ENCODE peak calls at places on chromosomes 11 and 22, in eight cellular contexts. B is ovary, O is neural crest cell, F is stromal cell of bone marrow, V is left ventricle myocardium inferior, R is smooth muscle cell of the brain vasculature, Z is EL, A is DND-41. N is an unnamed sample.

GRCh38 chr11:35036642-35037041 is 102.3 kb upstream of the CD44 start:
- DNase-seq in O (no peak), A (no peak), V (no peak), F (no peak), B (no peak), R (no peak), Z (no peak), N (no peak)

GRCh38 chr11:29268733-29269132 is 748.1 kb downstream of the KCNA4 start:
- DNase-seq in Z (no peak), B (no peak), F (no peak), R (no peak), A (no peak), O (no peak), V (no peak), N (peak)

GRCh38 chr22:35037089-35037488 is 28.9 kb upstream of the ISX start:
- DNase-seq in Z (no peak), A (peak), F (no peak), R (no peak), V (no peak), O (peak), B (no peak), N (peak)

GRCh38 chr22:48494256-48494967 is 1333.3 kb downstream of the BRD1 start:
- DNase-seq in V (no peak), B (peak), A (no peak), R (no peak), F (no peak), Z (no peak), O (no peak), N (no peak)

GRCh38 chr11:43644626-43645299 is 35.8 kb upstream of the HSD17B12 start:
- DNase-seq in R (no peak), Z (no peak), V (no peak), B (no peak), O (no peak), F (no peak), A (peak), N (no peak)

GRCh38 chr11:85740464-85741400 is 54.7 kb upstream of the CCDC89 start:
- DNase-seq in R (no peak), V (no peak), O (no peak), B (no peak), Z (peak), F (no peak), A (no peak), N (peak)

GRCh38 chr11:126061707-126062678 is 673 bp downstream of the CDON start:
- DNase-seq in O (peak), Z (peak), F (peak), B (peak), R (no peak), V (peak), A (no peak), N (peak)

GRCh38 chr22:35149149-35149548 is 83.2 kb downstream of the ISX start:
- DNase-seq in O (no peak), F (no peak), Z (no peak), A (no peak), V (no peak), R (no peak), B (no peak), N (no peak)

GRCh38 chr11:125273519-125274000 is 109.0 kb downstream of the PKNOX2 start:
- DNase-seq in Z (no peak), F (no peak), O (no peak), R (no peak), V (no peak), B (no peak), A (no peak), N (no peak)

GRCh38 chr11:119774180-119774763 is 45.3 kb upstream of the NECTIN1 start:
- DNase-seq in V (no peak), F (peak), O (peak), A (peak), R (no peak), Z (peak), B (no peak), N (peak)

GRCh38 chr11:85755285-85755684 is 55.7 kb downstream of the SYTL2 start:
- DNase-seq in O (no peak), B (no peak), Z (no peak), V (no peak), A (no peak), R (no peak), F (no peak), N (no peak)

GRCh38 chr22:38707346-38707745 is 1.6 kb downstream of the GTPBP1 start:
- DNase-seq in O (no peak), Z (peak), F (no peak), V (no peak), A (no peak), B (no peak), R (no peak), N (peak)

GRCh38 chr11:111418436-111418787 is 39.3 kb upstream of the POU2AF1 start:
- DNase-seq in B (no peak), V (no peak), F (no peak), O (no peak), R (no peak), A (no peak), Z (no peak), N (no peak)

GRCh38 chr11:65862191-65862735 is 2.0 kb downstream of the MUS81 start:
- DNase-seq in B (peak), R (no peak), Z (peak), A (peak), F (no peak), O (no peak), V (no peak), N (no peak)

GRCh38 chr11:17730608-17731462 is 3.7 kb upstream of the KCNC1 start:
- DNase-seq in B (peak), F (peak), V (peak), A (peak), O (peak), Z (peak), R (peak), N (peak)